ENCODE peak calls at places on chromosomes 1 and 21, in four cellular contexts. One of them, this sample, is unnamed.

GRCh38 chr1:45804671-45804973 is 1.2 kb downstream of the MAST2 start:
- DNase-seq in HepG2: no peak
- DNase-seq in GM12878: no peak
- DNase-seq in K562: no peak
- DNase-seq in this sample: no peak

GRCh38 chr21:25396135-25396711 is 211.1 kb downstream of the MRPL39 start:
- DNase-seq in GM12878: peak; percentile 88
- DNase-seq in K562: no peak
- DNase-seq in HepG2: no peak
- DNase-seq in this sample: no peak

GRCh38 chr1:58584082-58584895 is 7.2 kb upstream of the TACSTD2 start:
- DNase-seq in K562: peak; percentile 44
- DNase-seq in GM12878: no peak
- DNase-seq in HepG2: peak; percentile 64
- DNase-seq in this sample: no peak

GRCh38 chr1:176461576-176461975 is 1.4 kb upstream of the PAPPA2 start:
- DNase-seq in GM12878: no peak
- DNase-seq in K562: no peak
- DNase-seq in HepG2: no peak
- DNase-seq in this sample: no peak

GRCh38 chr1:223827193-223827663 is 18.5 kb downstream of the TP53BP2 start:
- DNase-seq in HepG2: no peak
- DNase-seq in K562: no peak
- DNase-seq in GM12878: no peak
- DNase-seq in this sample: no peak

GRCh38 chr1:13513885-13514546 is at the start of gene LRRC38:
- DNase-seq in K562: no peak
- DNase-seq in HepG2: no peak
- DNase-seq in GM12878: no peak
- DNase-seq in this sample: no peak

GRCh38 chr1:214983126-214983869 is 99.2 kb upstream of the KCNK2 start:
- DNase-seq in HepG2: no peak
- DNase-seq in GM12878: no peak
- DNase-seq in K562: no peak
- DNase-seq in this sample: no peak

GRCh38 chr1:56291374-56291841 is 288.0 kb downstream of the PLPP3 start:
- DNase-seq in K562: no peak
- DNase-seq in GM12878: no peak
- DNase-seq in HepG2: no peak
- DNase-seq in this sample: no peak

GRCh38 chr1:4425892-4426291 is 228.5 kb upstream of the AJAP1 start:
- DNase-seq in GM12878: no peak
- DNase-seq in K562: peak; percentile 86
- DNase-seq in HepG2: no peak
- DNase-seq in this sample: no peak
- TF ChIP-seq CREB1 in GM12878: no peak
- TF ChIP-seq CREB1 in K562: no peak
- TF ChIP-seq CREB1 in HepG2: no peak
- TF ChIP-seq CREB1 in this sample: no peak

GRCh38 chr1:212410231-212410825 is 4.4 kb downstream of the PACC1 start:
- DNase-seq in GM12878: no peak
- DNase-seq in K562: no peak
- DNase-seq in HepG2: peak; percentile 11
- DNase-seq in this sample: no peak

GRCh38 chr1:212412374-212412773 is 2.3 kb downstream of the PACC1 start:
- DNase-seq in GM12878: no peak
- DNase-seq in HepG2: no peak
- DNase-seq in K562: no peak
- DNase-seq in this sample: no peak

GRCh38 chr1:212415107-212415841 is 588 bp upstream of the PACC1 start:
- DNase-seq in HepG2: no peak
- DNase-seq in GM12878: no peak
- DNase-seq in K562: peak; percentile 38
- DNase-seq in this sample: peak; percentile 47

GRCh38 chr1:212414328-212415106 is at the start of gene PACC1:
- DNase-seq in K562: peak; percentile 100
- DNase-seq in GM12878: peak; percentile 94
- DNase-seq in HepG2: peak; percentile 89
- DNase-seq in this sample: peak; percentile 96

DNA sequence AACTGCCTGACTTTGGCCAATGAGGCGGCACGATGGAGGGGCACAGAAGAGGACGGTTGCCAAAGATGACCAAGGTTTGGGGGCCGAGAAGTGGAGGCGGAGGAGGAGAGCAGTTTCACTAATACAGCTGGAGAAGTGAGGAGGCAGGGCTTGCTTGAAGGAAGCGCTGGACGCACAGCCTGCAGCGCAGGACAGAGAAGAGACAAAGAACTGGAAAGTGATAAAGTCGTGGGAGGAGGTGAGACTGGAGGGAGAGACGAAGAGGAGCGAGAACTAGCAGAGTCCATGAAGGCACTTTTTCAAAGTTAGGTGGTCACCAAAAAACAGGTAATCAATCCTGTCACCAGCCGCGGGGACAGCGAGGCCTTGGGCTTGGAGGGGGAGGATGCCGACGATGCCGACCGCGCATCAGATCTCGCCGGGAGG is 771 bp downstream of the PACC1 start:
- DNase-seq in HepG2: no peak
- DNase-seq in K562: no peak
- DNase-seq in GM12878: no peak
- DNase-seq in this sample: no peak
- TF ChIP-seq CHD2 in HepG2: no peak
- TF ChIP-seq CHD2 in K562: no peak
- TF ChIP-seq CHD2 in GM12878: no peak
- TF ChIP-seq CHD2 in this sample: no peak

DNA sequence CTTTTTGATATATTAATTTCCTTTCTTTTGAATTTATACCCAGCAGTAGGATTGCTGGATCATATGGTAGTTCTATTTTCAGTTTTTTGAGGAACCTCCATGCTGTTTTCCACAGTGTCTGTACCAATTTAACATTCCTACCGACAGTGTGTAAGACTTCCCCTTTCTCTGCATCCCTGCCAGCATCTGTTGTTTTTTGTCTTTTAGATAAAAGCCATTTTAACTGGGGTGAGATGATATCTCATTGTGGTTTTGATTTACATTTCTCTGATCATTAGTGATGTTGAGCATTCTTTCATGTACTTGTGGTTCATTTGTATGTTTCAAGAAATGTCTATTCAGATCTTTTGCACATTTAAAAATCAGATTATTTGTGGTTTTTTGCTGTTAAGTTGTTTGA is 62.4 kb upstream of the STUM start:
- DNase-seq in GM12878: no peak
- DNase-seq in HepG2: no peak
- DNase-seq in K562: no peak
- DNase-seq in this sample: no peak
- TF ChIP-seq CREB1 in GM12878: no peak
- TF ChIP-seq CREB1 in HepG2: no peak
- TF ChIP-seq CREB1 in K562: no peak
- TF ChIP-seq CREB1 in this sample: no peak

GRCh38 chr1:207034998-207035397 is 2.4 kb upstream of the C1orf116 start:
- DNase-seq in K562: no peak
- DNase-seq in GM12878: no peak
- DNase-seq in HepG2: no peak
- DNase-seq in this sample: no peak
- TF ChIP-seq CHD2 in K562: no peak
- TF ChIP-seq CHD2 in GM12878: no peak
- TF ChIP-seq CHD2 in HepG2: no peak
- TF ChIP-seq CHD2 in this sample: no peak

GRCh38 chr1:153532161-153532560 is 3.6 kb downstream of the S100A6 start:
- DNase-seq in HepG2: no peak
- DNase-seq in GM12878: no peak
- DNase-seq in K562: no peak
- DNase-seq in this sample: no peak

GRCh38 chr1:153534226-153534932 is 1.4 kb downstream of the S100A6 start:
- DNase-seq in HepG2: no peak
- DNase-seq in GM12878: no peak
- DNase-seq in K562: no peak
- DNase-seq in this sample: no peak

GRCh38 chr1:153531638-153532037 is 4.2 kb downstream of the S100A6 start:
- DNase-seq in K562: no peak
- DNase-seq in GM12878: no peak
- DNase-seq in HepG2: no peak
- DNase-seq in this sample: no peak

GRCh38 chr1:153533689-153534201 is 2.0 kb downstream of the S100A6 start:
- DNase-seq in K562: peak; percentile 58
- DNase-seq in HepG2: peak; percentile 39
- DNase-seq in GM12878: no peak
- DNase-seq in this sample: no peak

DNA sequence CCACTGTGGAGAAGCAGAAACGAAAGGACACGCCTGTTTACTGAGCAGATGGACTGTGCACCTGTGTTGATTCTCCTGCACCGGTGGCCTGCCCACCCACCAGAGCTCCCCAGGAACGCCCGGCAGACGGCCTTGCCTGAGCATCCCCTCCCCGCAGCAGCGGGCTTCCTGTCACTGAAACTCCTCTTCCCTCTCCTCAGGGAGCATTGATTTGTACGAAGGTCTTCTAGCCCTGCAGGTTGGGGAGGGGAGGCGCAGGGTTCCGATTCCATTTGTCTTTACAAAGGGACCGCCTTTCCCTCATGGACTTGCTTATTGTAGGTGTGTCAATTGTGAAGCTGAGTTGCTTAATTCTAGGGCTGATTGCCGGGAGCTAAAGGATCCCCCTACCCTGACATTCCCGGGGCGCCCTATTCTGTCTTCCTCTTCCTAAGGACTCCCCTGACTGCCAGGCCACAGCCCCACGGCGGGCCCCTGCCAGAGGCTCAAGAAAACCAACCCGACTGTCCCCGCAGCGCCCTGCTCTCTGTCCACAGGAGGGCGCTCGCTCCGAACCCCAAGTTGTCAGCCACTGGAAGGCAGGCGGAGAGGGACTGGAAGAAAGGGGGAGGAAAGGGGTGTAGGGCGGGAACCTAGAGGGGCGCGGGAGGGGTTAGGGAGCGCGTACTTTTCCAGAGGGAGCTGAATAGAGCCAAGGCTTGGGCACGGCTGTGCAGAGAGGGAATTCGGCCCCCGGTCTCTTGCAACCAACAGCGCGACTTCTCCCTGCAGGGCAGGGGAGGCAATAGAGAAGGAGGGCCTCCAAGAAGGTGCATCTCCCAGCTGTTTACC is 2.8 kb downstream of the S100A6 start:
- DNase-seq in GM12878: no peak
- DNase-seq in K562: peak; percentile 87
- DNase-seq in HepG2: peak; percentile 72
- DNase-seq in this sample: peak; percentile 96
- TF ChIP-seq CREB1 in GM12878: no peak
- TF ChIP-seq CREB1 in K562: no peak
- TF ChIP-seq CREB1 in HepG2: no peak
- TF ChIP-seq CREB1 in this sample: no peak

DNA sequence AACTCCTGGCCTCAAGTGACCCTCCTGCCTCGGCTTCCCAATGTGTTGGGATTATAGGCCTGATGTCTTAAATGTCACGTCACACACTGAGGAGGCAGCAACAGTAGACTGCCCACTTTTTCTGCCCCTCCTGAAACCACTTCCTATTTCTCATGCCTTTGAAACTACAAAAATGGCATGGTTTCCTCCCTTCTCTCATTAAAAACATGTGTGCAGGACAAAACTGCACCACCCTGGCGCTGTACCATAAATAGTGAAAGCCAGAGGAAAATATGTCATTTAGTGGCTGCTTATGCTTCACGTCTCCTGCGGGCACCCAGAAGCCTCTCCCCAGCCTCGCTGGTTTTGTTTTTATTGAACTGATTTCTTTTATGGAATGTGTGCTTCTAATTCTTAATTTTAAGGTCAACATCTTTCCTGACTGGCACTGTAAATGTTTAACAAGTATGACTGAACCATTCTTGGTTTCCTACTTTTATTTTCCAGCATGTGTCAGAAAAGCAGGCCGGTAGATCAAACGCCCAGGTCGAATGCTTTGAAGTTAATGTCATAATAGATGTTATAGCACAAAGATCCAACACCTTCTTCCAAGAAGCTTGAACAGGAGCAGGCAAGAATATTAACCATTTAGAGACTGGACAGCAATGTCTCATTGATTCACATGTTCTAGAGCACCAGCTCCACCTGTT is 59.6 kb upstream of the C1orf87 start:
- DNase-seq in GM12878: no peak
- DNase-seq in K562: no peak
- DNase-seq in HepG2: no peak
- DNase-seq in this sample: no peak
- TF ChIP-seq CHD2 in GM12878: no peak
- TF ChIP-seq CHD2 in K562: no peak
- TF ChIP-seq CHD2 in HepG2: no peak
- TF ChIP-seq CHD2 in this sample: no peak